ENCODE peak calls at places on chromosomes 1 and 21, in nine cellular contexts. J, X, E, A, O, Z, U, T and P are unnamed samples.

GRCh38 chr1:43621861-43622260 is 28.1 kb upstream of the KDM4A start:
- DNase-seq in J (no peak), X (no peak), E (no peak), A (no peak), O (no peak), Z (no peak), U (no peak), T (no peak), P (no peak)

GRCh38 chr1:205275133-205275532 is 46.4 kb downstream of the NUAK2 start:
- DNase-seq in J (peak), X (no peak), E (no peak), A (no peak), O (no peak), Z (no peak), U (no peak), T (no peak), P (no peak)

GRCh38 chr1:31891280-31891679 is 46.9 kb downstream of the PTP4A2 start:
- DNase-seq in J (no peak), X (no peak), E (no peak), A (no peak), O (no peak), Z (no peak), U (no peak), T (no peak), P (no peak)

GRCh38 chr1:206555473-206555935 is 48.2 kb downstream of the RASSF5 start:
- DNase-seq in J (no peak), X (no peak), E (no peak), A (no peak), O (no peak), Z (no peak), U (peak), T (no peak), P (no peak)

GRCh38 chr21:25421327-25422028 is 185.8 kb downstream of the MRPL39 start:
- DNase-seq in J (no peak), X (peak), E (peak), A (peak), O (peak), Z (peak), U (peak), T (no peak), P (peak)

GRCh38 chr1:151885479-151885878 is 23.8 kb downstream of the THEM4 start:
- DNase-seq in J (no peak), X (no peak), E (no peak), A (no peak), O (no peak), Z (no peak), U (no peak), T (no peak), P (no peak)

GRCh38 chr1:156165083-156165482 is 11.7 kb downstream of the SEMA4A start:
- DNase-seq in J (no peak), X (no peak), E (no peak), A (no peak), O (no peak), Z (no peak), U (no peak), T (no peak), P (no peak)

GRCh38 chr1:178575611-178576331 is 62.9 kb downstream of the TEX35 start:
- DNase-seq in J (no peak), X (peak), E (no peak), A (no peak), O (peak), Z (peak), U (peak), T (peak), P (no peak)

GRCh38 chr1:77513839-77514763 is 168.4 kb downstream of the ZZZ3 start:
- DNase-seq in J (no peak), X (peak), E (peak), A (no peak), O (peak), Z (peak), U (peak), T (peak), P (peak)

GRCh38 chr1:54302951-54303843 is 103.0 kb downstream of the SSBP3 start:
- DNase-seq in J (no peak), X (no peak), E (no peak), A (no peak), O (no peak), Z (no peak), U (no peak), T (no peak), P (no peak)

GRCh38 chr1:93979718-93980319 is 70.6 kb upstream of the GCLM start:
- DNase-seq in J (no peak), X (peak), E (peak), A (peak), O (peak), Z (peak), U (no peak), T (peak), P (peak)

GRCh38 chr1:54763814-54764131 is 550 bp downstream of the PARS2 start:
- DNase-seq in J (no peak), X (no peak), E (peak), A (no peak), O (no peak), Z (no peak), U (no peak), T (no peak), P (no peak)

GRCh38 chr1:93680121-93681094 is 1.2 kb downstream of the BCAR3 start:
- DNase-seq in J (peak), X (peak), E (peak), A (peak), O (peak), Z (peak), U (peak), T (peak), P (peak)

GRCh38 chr1:161491472-161491871 is 13.8 kb upstream of the FCGR2A start:
- DNase-seq in J (no peak), X (no peak), E (no peak), A (no peak), O (no peak), Z (no peak), U (no peak), T (no peak), P (no peak)

GRCh38 chr1:118275716-118276115 is 90.7 kb upstream of the SPAG17 start:
- DNase-seq in J (no peak), X (no peak), E (no peak), A (no peak), O (no peak), Z (no peak), U (no peak), T (no peak), P (no peak)

DNA sequence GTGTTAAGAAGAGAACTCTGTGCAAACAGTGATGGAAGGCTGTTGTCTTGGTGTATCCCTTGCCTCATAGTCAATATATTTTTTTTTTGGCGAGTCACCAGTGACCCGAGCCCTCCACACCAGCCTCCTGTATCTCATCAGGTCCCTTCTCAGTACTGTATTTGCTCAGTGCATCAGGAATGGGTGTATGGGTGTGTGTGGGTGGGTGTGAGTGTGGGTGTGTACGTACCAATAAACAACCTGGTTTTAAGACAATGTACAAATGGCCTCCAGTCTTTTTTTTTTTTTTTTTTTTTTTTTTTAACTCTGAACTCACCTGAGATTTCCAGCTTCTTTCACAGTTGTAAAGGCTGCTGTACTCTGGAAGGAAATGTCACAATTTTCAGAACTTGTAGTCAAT is 7.3 kb downstream of the MYOG start:
- DNase-seq in J (no peak), X (no peak), E (no peak), A (no peak), O (no peak), Z (no peak), U (no peak), T (no peak), P (no peak)
- TF ChIP-seq CTCF in J (no peak), X (no peak), E (no peak), A (no peak), O (no peak), Z (no peak), U (no peak), T (no peak), P (no peak)

GRCh38 chr1:3524571-3525203 is 70.2 kb downstream of the ARHGEF16 start:
- DNase-seq in J (no peak), X (no peak), E (no peak), A (no peak), O (no peak), Z (no peak), U (no peak), T (no peak), P (no peak)

GRCh38 chr1:3525551-3526482 is 71.4 kb downstream of the ARHGEF16 start:
- DNase-seq in J (no peak), X (no peak), E (no peak), A (no peak), O (no peak), Z (no peak), U (no peak), T (no peak), P (no peak)

GRCh38 chr1:3529099-3529729 is 74.7 kb downstream of the ARHGEF16 start:
- DNase-seq in J (no peak), X (no peak), E (no peak), A (no peak), O (no peak), Z (no peak), U (peak), T (no peak), P (no peak)

GRCh38 chr1:3530086-3530930 is 75.8 kb downstream of the ARHGEF16 start:
- DNase-seq in J (no peak), X (no peak), E (no peak), A (no peak), O (no peak), Z (no peak), U (peak), T (no peak), P (no peak)

GRCh38 chr1:3527774-3528173 is 73.3 kb downstream of the ARHGEF16 start:
- DNase-seq in J (no peak), X (no peak), E (no peak), A (no peak), O (no peak), Z (no peak), U (no peak), T (no peak), P (no peak)
- H3K4me3 ChIP-seq in J (no peak), X (no peak), E (no peak), A (no peak), O (no peak), Z (no peak), U (no peak), T (no peak), P (no peak)

GRCh38 chr1:59718064-59718988 is 96.4 kb upstream of the HOOK1 start:
- DNase-seq in J (peak), X (no peak), E (no peak), A (no peak), O (no peak), Z (no peak), U (no peak), T (no peak), P (no peak)
- TF ChIP-seq CTCF in J (no peak), X (peak), E (peak), A (peak), O (no peak), Z (peak), U (peak), T (peak), P (peak)

DNA sequence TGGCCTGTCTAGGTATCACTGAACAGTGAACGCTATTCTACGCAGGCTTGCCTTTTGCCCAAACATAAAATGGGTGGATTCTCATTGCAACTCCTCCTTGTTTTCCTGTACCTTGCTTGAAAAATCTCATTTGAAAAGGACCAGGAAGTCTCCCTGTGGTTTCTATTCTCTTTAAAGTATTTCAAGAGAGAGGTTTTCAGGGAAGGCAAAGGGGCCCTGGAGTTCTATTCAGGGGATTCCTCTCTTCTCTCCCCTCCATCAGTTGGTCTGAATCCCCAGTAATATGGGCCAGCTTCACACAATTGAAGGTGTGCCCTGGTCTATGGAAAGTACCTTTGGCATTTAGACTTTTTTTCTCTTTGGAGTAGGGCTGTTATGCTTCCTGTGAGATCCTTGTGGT is 311.3 kb downstream of the RGS7 start:
- DNase-seq in J (no peak), X (no peak), E (no peak), A (no peak), O (no peak), Z (no peak), U (no peak), T (no peak), P (no peak)
- H3K4me3 ChIP-seq in J (no peak), X (no peak), E (no peak), A (no peak), O (no peak), Z (no peak), U (no peak), T (no peak), P (no peak)

GRCh38 chr1:85911742-85912141 is 203.5 kb upstream of the ZNHIT6 start:
- DNase-seq in J (no peak), X (peak), E (peak), A (peak), O (no peak), Z (no peak), U (no peak), T (no peak), P (peak)
- TF ChIP-seq CTCF in J (no peak), X (peak), E (peak), A (peak), O (peak), Z (peak), U (peak), T (peak), P (peak)

GRCh38 chr1:227532019-227532619 is 31.2 kb upstream of the ZNF678 start:
- DNase-seq in J (no peak), X (no peak), E (no peak), A (no peak), O (no peak), Z (no peak), U (no peak), T (no peak), P (no peak)

GRCh38 chr1:227521782-227522181 is 41.6 kb upstream of the ZNF678 start:
- DNase-seq in J (no peak), X (no peak), E (no peak), A (no peak), O (no peak), Z (no peak), U (no peak), T (no peak), P (no peak)

DNA sequence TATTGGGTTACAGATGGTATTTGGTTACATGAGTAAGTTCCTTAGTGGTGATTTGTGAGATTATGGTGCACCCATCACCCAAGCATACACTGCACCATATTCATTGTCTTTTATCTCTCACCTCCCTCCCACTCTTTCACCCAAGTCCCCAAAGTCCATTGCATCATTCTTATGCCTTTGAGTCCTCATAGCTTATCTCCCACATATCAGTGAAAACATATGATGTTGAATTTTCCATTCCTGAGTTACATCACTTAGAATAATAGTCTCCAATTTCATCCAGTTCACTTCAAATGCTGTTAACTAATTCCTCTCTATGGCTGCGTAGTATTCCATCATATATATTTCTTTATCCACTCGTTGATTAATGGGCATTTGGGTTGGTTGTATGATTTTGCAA is 36.8 kb upstream of the ZNF678 start:
- DNase-seq in J (no peak), X (no peak), E (no peak), A (no peak), O (no peak), Z (no peak), U (no peak), T (no peak), P (no peak)
- H3K4me3 ChIP-seq in J (no peak), X (no peak), E (no peak), A (no peak), O (no peak), Z (no peak), U (no peak), T (no peak), P (no peak)